ENCODE peak calls at places on chromosomes 5 and 9, in four cellular contexts. G, J, K and A are unnamed samples.
A peak's percentile ranks its signal among the peaks of the same experiment; 100 is the strongest.

GRCh38 chr9:73151653-73152382 is at the start of gene ANXA1:
- DNase-seq in G (no peak), J (no peak), K (no peak), A (peak; percentile 70)

GRCh38 chr9:133134419-133135190 is 13.6 kb upstream of the RALGDS start:
- DNase-seq in G (no peak), J (no peak), K (no peak), A (no peak)

GRCh38 chr5:33068786-33069185 is 357.7 kb downstream of the NPR3 start:
- DNase-seq in G (no peak), J (no peak), K (no peak), A (no peak)

GRCh38 chr9:131419029-131419614 is 25.2 kb downstream of the PRRC2B start:
- DNase-seq in G (no peak), J (no peak), K (no peak), A (no peak)

GRCh38 chr5:170757182-170757601 is 26.3 kb upstream of the GABRP start:
- DNase-seq in G (no peak), J (no peak), K (no peak), A (peak; percentile 82)

GRCh38 chr5:96133337-96134094 is 171.9 kb upstream of the ELL2 start:
- DNase-seq in G (no peak), J (no peak), K (no peak), A (no peak)

GRCh38 chr9:128152781-128153116 is 3.5 kb downstream of the LCN2 start:
- DNase-seq in G (no peak), J (no peak), K (no peak), A (no peak)

GRCh38 chr9:108599571-108599970 is 256.2 kb downstream of the ACTL7B start:
- DNase-seq in G (no peak), J (no peak), K (no peak), A (no peak)

GRCh38 chr5:35159370-35159742 is 70.9 kb downstream of the PRLR start:
- DNase-seq in G (no peak), J (no peak), K (no peak), A (no peak)

GRCh38 chr5:7815757-7816534 is 35.0 kb downstream of the CFAP90 start:
- DNase-seq in G (peak; percentile 91), J (peak; percentile 72), K (peak; percentile 87), A (no peak)

GRCh38 chr5:76953551-76954382 is 922 bp downstream of the CRHBP start:
- DNase-seq in G (no peak), J (no peak), K (peak; percentile 47), A (no peak)
- TF ChIP-seq CTCF in G (no peak), J (no peak), K (no peak), A (no peak)

GRCh38 chr5:91061094-91061493 is 322.0 kb downstream of the ARRDC3 start:
- DNase-seq in G (no peak), J (no peak), K (no peak), A (no peak)
- TF ChIP-seq CTCF in G (no peak), J (no peak), K (no peak), A (no peak)

GRCh38 chr9:129275626-129276247 is 97.7 kb upstream of the IER5L start:
- DNase-seq in G (peak; percentile 42), J (no peak), K (no peak), A (no peak)
- TF ChIP-seq CTCF in G (no peak), J (no peak), K (no peak), A (no peak)

DNA sequence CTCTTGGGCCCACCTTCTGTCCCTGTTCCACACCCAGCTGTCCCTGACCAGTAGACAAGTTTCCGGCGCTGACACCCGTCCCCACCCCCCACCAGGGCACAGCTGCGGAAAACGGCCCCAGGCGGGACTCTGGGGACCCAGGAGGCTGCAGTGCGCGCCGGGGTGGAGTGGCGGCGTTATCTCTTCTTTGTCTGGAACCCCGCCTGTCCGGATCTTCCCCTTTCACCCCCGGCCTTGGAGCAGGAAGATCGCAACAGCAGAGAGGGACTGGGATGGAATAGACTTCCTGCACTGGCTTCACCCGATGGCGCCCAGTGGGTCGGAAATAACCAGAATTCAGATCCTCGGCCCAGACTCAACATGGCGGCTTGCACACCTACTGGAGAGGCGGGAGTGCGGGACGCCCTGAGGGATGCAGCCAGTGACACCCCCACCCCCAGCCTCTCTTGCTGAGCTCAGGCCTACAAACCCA is 4.7 kb downstream of the PAX5 start:
- DNase-seq in G (no peak), J (no peak), K (no peak), A (no peak)
- TF ChIP-seq CTCF in G (no peak), J (no peak), K (no peak), A (no peak)

GRCh38 chr5:12023614-12024241 is 119.5 kb upstream of the CTNND2 start:
- DNase-seq in G (no peak), J (no peak), K (no peak), A (no peak)
- TF ChIP-seq CTCF in G (peak; percentile 63), J (peak; percentile 54), K (peak; percentile 76), A (peak; percentile 63)

GRCh38 chr5:60958712-60959111 is 13.7 kb downstream of the NDUFAF2 start:
- DNase-seq in G (no peak), J (no peak), K (no peak), A (no peak)

GRCh38 chr5:60958088-60958487 is 13.1 kb downstream of the NDUFAF2 start:
- DNase-seq in G (no peak), J (no peak), K (no peak), A (no peak)

GRCh38 chr5:60961685-60962084 is 16.7 kb downstream of the NDUFAF2 start:
- DNase-seq in G (no peak), J (no peak), K (no peak), A (peak; percentile 65)

GRCh38 chr5:60960591-60960990 is 15.6 kb downstream of the NDUFAF2 start:
- DNase-seq in G (no peak), J (no peak), K (no peak), A (no peak)

GRCh38 chr5:60959156-60959555 is 14.2 kb downstream of the NDUFAF2 start:
- DNase-seq in G (no peak), J (no peak), K (no peak), A (no peak)
- TF ChIP-seq CTCF in G (peak; percentile 28), J (peak; percentile 29), K (no peak), A (no peak)

GRCh38 chr9:5799314-5799713 is 33.6 kb downstream of the ERMP1 start:
- DNase-seq in G (no peak), J (no peak), K (no peak), A (no peak)
- TF ChIP-seq CTCF in G (peak; percentile 66), J (peak; percentile 72), K (no peak), A (peak; percentile 91)

GRCh38 chr5:140926903-140927573 is 939 bp downstream of the PCDHAC1 start:
- DNase-seq in G (peak; percentile 72), J (no peak), K (no peak), A (no peak)

GRCh38 chr5:140925806-140926205 is 293 bp upstream of the PCDHAC1 start:
- DNase-seq in G (no peak), J (no peak), K (no peak), A (no peak)

DNA sequence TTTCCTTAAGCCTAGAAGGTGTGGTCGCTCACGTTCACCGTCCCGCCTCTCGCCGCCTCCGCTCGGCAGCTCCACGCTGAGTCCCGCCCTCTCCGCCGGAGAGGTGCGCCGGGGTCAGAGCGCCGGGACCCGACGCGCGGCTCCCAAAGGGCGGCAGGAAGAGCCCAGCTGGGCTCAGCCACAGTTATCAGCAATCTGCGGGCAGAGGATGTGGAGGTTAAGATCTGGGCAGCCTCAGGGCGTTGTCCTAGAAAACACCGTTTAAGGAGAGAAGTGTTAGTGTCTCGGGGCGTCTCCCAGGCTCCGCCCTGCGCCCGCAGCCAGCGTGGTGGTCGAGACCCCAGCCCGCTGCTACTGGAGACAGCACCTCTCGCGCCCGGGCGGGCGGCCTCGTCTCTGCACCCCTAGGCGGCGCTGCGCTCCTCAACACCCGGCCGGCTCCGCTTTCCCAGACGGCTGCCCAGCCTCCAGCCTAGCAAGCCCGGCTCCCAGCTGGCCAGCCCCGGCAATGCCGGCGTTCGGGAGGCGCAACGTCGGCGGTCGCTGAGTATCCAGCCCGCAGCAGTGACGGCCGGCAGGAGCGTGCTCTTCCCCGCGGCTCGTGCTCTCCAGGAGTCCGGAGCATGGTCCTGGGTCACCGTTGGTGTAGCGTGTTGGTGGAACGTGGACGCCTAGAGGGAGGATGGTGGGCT is at the start of gene PCDHAC1:
- DNase-seq in G (peak; percentile 93), J (peak; percentile 74), K (peak; percentile 96), A (no peak)
- TF ChIP-seq CTCF in G (peak; percentile 78), J (peak; percentile 80), K (peak; percentile 88), A (peak; percentile 65)

DNA sequence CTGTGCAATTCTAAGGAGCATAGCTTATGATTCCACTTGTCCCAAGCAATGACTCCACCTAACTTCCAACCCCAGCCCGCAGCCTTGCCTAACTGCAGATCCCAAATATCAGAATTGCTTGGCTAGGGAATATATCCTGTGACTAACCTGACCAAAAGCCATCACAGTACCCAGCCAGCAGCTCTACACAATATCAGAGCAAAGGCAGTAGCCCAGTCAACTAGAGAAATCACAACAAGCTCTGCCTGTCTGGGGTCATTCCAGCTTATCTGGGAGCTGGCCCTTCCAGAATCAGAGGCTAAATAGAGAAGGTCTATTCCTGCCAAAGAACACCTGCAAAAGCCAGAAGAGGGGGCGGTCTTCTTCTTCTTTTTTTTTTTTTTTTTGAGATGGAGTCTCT is 9.3 kb upstream of the KIAA1958 start:
- DNase-seq in G (no peak), J (no peak), K (no peak), A (no peak)
- TF ChIP-seq CTCF in G (no peak), J (no peak), K (no peak), A (no peak)